ENCODE peak calls at places on chromosomes 5 and 9, in ten cellular contexts. R is left ventricle myocardium inferior; X is GM23338; G is NCI-H2081; O is mesothelial cell of epicardium; A is sciatic nerve; U is COLO829; I is H9; M is activated effector memory CD4-positive, alpha-beta T cell treated with anti-CD3 and anti-CD28 coated beads, Interleukin-2, amount 50 U/mL, for 16 hours; N is GOT3. S is an unnamed sample.

GRCh38 chr9:31445357-31445756 is 939.1 kb upstream of the ACO1 start:
- DNase-seq in R (no peak), X (no peak), G (no peak), O (no peak), A (no peak), U (no peak), I (no peak), M (no peak), N (no peak), S (no peak)

GRCh38 chr5:167699434-167699833 is 592.0 kb upstream of the WWC1 start:
- DNase-seq in R (no peak), X (peak), G (no peak), O (no peak), A (no peak), U (no peak), I (peak), M (no peak), N (peak), S (no peak)

GRCh38 chr9:19788614-19789271 is at the start of gene SLC24A2:
- DNase-seq in R (no peak), X (peak), G (peak), O (no peak), A (no peak), U (no peak), I (peak), M (no peak), N (no peak), S (no peak)

GRCh38 chr5:135901633-135902032 is 6.0 kb upstream of the IL9 start:
- DNase-seq in R (no peak), X (no peak), G (no peak), O (no peak), A (no peak), U (no peak), I (no peak), M (no peak), N (no peak), S (no peak)

GRCh38 chr5:140258016-140258415 is 44.9 kb downstream of the PFDN1 start:
- DNase-seq in R (no peak), X (no peak), G (no peak), O (no peak), A (no peak), U (no peak), I (no peak), M (no peak), N (no peak), S (no peak)

GRCh38 chr9:89622933-89623861 is 18.4 kb downstream of the GADD45G start:
- DNase-seq in R (no peak), X (no peak), G (peak), O (no peak), A (no peak), U (no peak), I (no peak), M (no peak), N (no peak), S (no peak)

GRCh38 chr5:126471875-126472537 is 48.8 kb downstream of the GRAMD2B start:
- DNase-seq in R (no peak), X (no peak), G (no peak), O (no peak), A (no peak), U (no peak), I (no peak), M (no peak), N (no peak), S (no peak)

GRCh38 chr5:52707626-52708025 is 80.1 kb upstream of the ITGA1 start:
- DNase-seq in R (no peak), X (no peak), G (no peak), O (no peak), A (no peak), U (no peak), I (no peak), M (no peak), N (no peak), S (no peak)

GRCh38 chr5:151718168-151718567 is 31.5 kb upstream of the SPARC start:
- DNase-seq in R (no peak), X (no peak), G (no peak), O (no peak), A (no peak), U (no peak), I (no peak), M (no peak), N (no peak), S (no peak)

GRCh38 chr5:77971965-77972544 is 195.9 kb upstream of the TBCA start:
- DNase-seq in R (no peak), X (no peak), G (peak), O (no peak), A (no peak), U (no peak), I (no peak), M (no peak), N (no peak), S (no peak)

GRCh38 chr9:127055745-127056402 is 66.6 kb downstream of the ANGPTL2 start:
- DNase-seq in R (no peak), X (no peak), G (no peak), O (no peak), A (no peak), U (no peak), I (no peak), M (no peak), N (no peak), S (no peak)

GRCh38 chr5:58738336-58738735 is 155.5 kb downstream of the RAB3C start:
- DNase-seq in R (no peak), X (no peak), G (no peak), O (no peak), A (no peak), U (no peak), I (no peak), M (no peak), N (no peak), S (no peak)

GRCh38 chr9:95150903-95151302 is 166.6 kb downstream of the FANCC start:
- DNase-seq in R (no peak), X (no peak), G (no peak), O (no peak), A (no peak), U (no peak), I (no peak), M (no peak), N (no peak), S (no peak)

GRCh38 chr5:135033866-135034185 is 202 bp downstream of the PITX1 start:
- DNase-seq in R (no peak), X (no peak), G (no peak), O (no peak), A (no peak), U (no peak), I (no peak), M (no peak), N (no peak), S (peak)

GRCh38 chr5:97009212-97009898 is 73.5 kb downstream of the LNPEP start:
- DNase-seq in R (no peak), X (no peak), G (no peak), O (no peak), A (no peak), U (peak), I (no peak), M (no peak), N (no peak), S (peak)

GRCh38 chr9:14043491-14043890 is 270.4 kb downstream of the NFIB start:
- DNase-seq in R (no peak), X (no peak), G (no peak), O (no peak), A (no peak), U (peak), I (no peak), M (no peak), N (no peak), S (no peak)

GRCh38 chr5:175671013-175671412 is 13.1 kb downstream of the HRH2 start:
- DNase-seq in R (no peak), X (no peak), G (no peak), O (no peak), A (no peak), U (no peak), I (no peak), M (no peak), N (no peak), S (no peak)

GRCh38 chr5:17679597-17680187 is 45.4 kb downstream of the TAF11L14 start:
- DNase-seq in R (no peak), X (no peak), G (no peak), O (no peak), A (no peak), U (no peak), I (no peak), M (no peak), N (no peak), S (no peak)

GRCh38 chr5:15117691-15118090 is 246.1 kb upstream of the ANKH start:
- DNase-seq in R (no peak), X (no peak), G (no peak), O (no peak), A (no peak), U (no peak), I (no peak), M (no peak), N (no peak), S (no peak)

GRCh38 chr5:41656597-41656996 is 146.2 kb upstream of the PLCXD3 start:
- DNase-seq in R (no peak), X (no peak), G (no peak), O (no peak), A (no peak), U (no peak), I (no peak), M (no peak), N (no peak), S (no peak)

GRCh38 chr9:72753261-72753893 is 199.5 kb downstream of the ALDH1A1 start:
- DNase-seq in R (no peak), X (no peak), G (peak), O (no peak), A (no peak), U (peak), I (no peak), M (no peak), N (no peak), S (no peak)

GRCh38 chr9:136311037-136311432 is 7.1 kb upstream of the CCDC187 start:
- DNase-seq in R (no peak), X (no peak), G (no peak), O (no peak), A (no peak), U (no peak), I (no peak), M (no peak), N (no peak), S (no peak)

GRCh38 chr9:2355594-2355993 is 266.0 kb upstream of the VLDLR start:
- DNase-seq in R (no peak), X (no peak), G (no peak), O (no peak), A (no peak), U (no peak), I (no peak), M (no peak), N (no peak), S (no peak)

GRCh38 chr5:159971038-159971437 is 37.9 kb upstream of the TTC1 start:
- DNase-seq in R (no peak), X (no peak), G (no peak), O (no peak), A (no peak), U (no peak), I (no peak), M (no peak), N (no peak), S (no peak)

GRCh38 chr5:172899436-172899835 is 59.8 kb upstream of the RPL26L1 start:
- DNase-seq in R (no peak), X (no peak), G (no peak), O (no peak), A (no peak), U (no peak), I (no peak), M (no peak), N (no peak), S (no peak)

GRCh38 chr5:1178529-1179382 is 22.6 kb upstream of the SLC6A19 start:
- DNase-seq in R (peak), X (no peak), G (no peak), O (no peak), A (no peak), U (no peak), I (no peak), M (no peak), N (no peak), S (no peak)

GRCh38 chr9:129027685-129028191 is 393 bp downstream of the SH3GLB2 start:
- DNase-seq in R (peak), X (peak), G (peak), O (no peak), A (no peak), U (peak), I (no peak), M (no peak), N (no peak), S (peak)

GRCh38 chr5:83724915-83725314 is 4.3 kb upstream of the HAPLN1 start:
- DNase-seq in R (no peak), X (peak), G (no peak), O (no peak), A (no peak), U (no peak), I (no peak), M (no peak), N (no peak), S (no peak)

S was measured in GM13976.